ENCODE peak calls at places on chromosomes 4 and X, in six cellular contexts. M is left ventricle myocardium inferior, U is nephron progenitor cell, W is NCI-H1092 treated with DMSO at 0.1 percent for 48 hours, A is fibroblast of pulmonary artery, J is COR-L47. N is an unnamed sample.

GRCh38 chr4:123616970-123617392 is 220.4 kb downstream of the SPRY1 start:
- DNase-seq in J (peak; percentile 76), U (peak; percentile 20), W (peak; percentile 93), A (peak; percentile 95), M (peak; percentile 48), N (peak; percentile 53)

GRCh38 chr4:16461362-16461761 is 235.1 kb upstream of the TAPT1 start:
- DNase-seq in U (no peak), W (no peak), A (no peak), M (no peak), J (no peak), N (no peak)

GRCh38 chr4:45876235-45876890 is 247.5 kb downstream of the GABRG1 start:
- DNase-seq in A (no peak), W (no peak), U (no peak), M (no peak), J (no peak), N (no peak)

GRCh38 chr4:3711183-3712111 is 54.7 kb upstream of the ADRA2C start:
- DNase-seq in A (no peak), M (peak; percentile 2), W (no peak), J (no peak), U (peak; percentile 2), N (no peak)

GRCh38 chrX:80879143-80879542 is 69.5 kb upstream of the BRWD3 start:
- DNase-seq in W (peak; percentile 27), U (no peak), J (peak; percentile 15), A (peak; percentile 6), M (no peak), N (no peak)

GRCh38 chrX:20089845-20090244 is 26.9 kb downstream of the MAP7D2 start:
- DNase-seq in A (no peak), W (no peak), U (no peak), M (no peak), J (no peak), N (no peak)

GRCh38 chrX:132442674-132443073 is 46.2 kb downstream of the MBNL3 start:
- DNase-seq in J (no peak), A (peak; percentile 14), W (no peak), U (no peak), M (no peak), N (no peak)

GRCh38 chr4:129355529-129355928 is 259.6 kb downstream of the C4orf33 start:
- DNase-seq in W (no peak), A (peak; percentile 20), M (no peak), J (no peak), U (no peak), N (no peak)

GRCh38 chrX:17743913-17744312 is 6.6 kb downstream of the SCML1 start:
- DNase-seq in J (no peak), A (no peak), W (no peak), U (no peak), M (no peak), N (no peak)